ENCODE peak calls at places on chromosome 13, in ten cellular contexts. One of them, this sample, is unnamed.

GRCh38 chr13:31859546-31859945 is 120.2 kb downstream of the RXFP2 start:
- DNase-seq in AG09309: no peak
- DNase-seq in cardiac fibroblast: peak
- DNase-seq in upper lobe of left lung: no peak
- DNase-seq in lower leg skin: no peak
- DNase-seq in GM20000: no peak
- DNase-seq in BE2C: peak
- DNase-seq in PC-3: no peak
- DNase-seq in activated B cell treated with CpG ODN at 0.5 μM for 24 hours: no peak
- DNase-seq in foreskin fibroblast: no peak
- DNase-seq in this sample: no peak

GRCh38 chr13:40539954-40540706 is 126.3 kb downstream of the FOXO1 start:
- DNase-seq in activated B cell treated with CpG ODN at 0.5 μM for 24 hours: no peak
- DNase-seq in cardiac fibroblast: peak
- DNase-seq in upper lobe of left lung: peak
- DNase-seq in foreskin fibroblast: peak
- DNase-seq in BE2C: no peak
- DNase-seq in PC-3: peak
- DNase-seq in GM20000: no peak
- DNase-seq in lower leg skin: no peak
- DNase-seq in AG09309: peak
- DNase-seq in this sample: no peak

GRCh38 chr13:30049692-30050091 is 199.3 kb upstream of the UBL3 start:
- DNase-seq in GM20000: no peak
- DNase-seq in PC-3: peak
- DNase-seq in AG09309: no peak
- DNase-seq in foreskin fibroblast: no peak
- DNase-seq in lower leg skin: no peak
- DNase-seq in activated B cell treated with CpG ODN at 0.5 μM for 24 hours: no peak
- DNase-seq in BE2C: no peak
- DNase-seq in cardiac fibroblast: no peak
- DNase-seq in upper lobe of left lung: no peak
- DNase-seq in this sample: no peak

GRCh38 chr13:48165063-48165462 is 67.9 kb upstream of the ITM2B start:
- DNase-seq in lower leg skin: no peak
- DNase-seq in GM20000: no peak
- DNase-seq in activated B cell treated with CpG ODN at 0.5 μM for 24 hours: no peak
- DNase-seq in AG09309: no peak
- DNase-seq in upper lobe of left lung: no peak
- DNase-seq in foreskin fibroblast: no peak
- DNase-seq in PC-3: peak
- DNase-seq in cardiac fibroblast: no peak
- DNase-seq in BE2C: no peak
- DNase-seq in this sample: no peak

GRCh38 chr13:70580825-70581224 is 472.6 kb upstream of the KLHL1 start:
- DNase-seq in AG09309: no peak
- DNase-seq in GM20000: no peak
- DNase-seq in foreskin fibroblast: no peak
- DNase-seq in lower leg skin: no peak
- DNase-seq in activated B cell treated with CpG ODN at 0.5 μM for 24 hours: no peak
- DNase-seq in BE2C: no peak
- DNase-seq in cardiac fibroblast: no peak
- DNase-seq in PC-3: no peak
- DNase-seq in upper lobe of left lung: no peak
- DNase-seq in this sample: no peak

GRCh38 chr13:49329831-49330545 is 82.3 kb downstream of the CDADC1 start:
- DNase-seq in GM20000: no peak
- DNase-seq in lower leg skin: no peak
- DNase-seq in upper lobe of left lung: no peak
- DNase-seq in foreskin fibroblast: no peak
- DNase-seq in cardiac fibroblast: no peak
- DNase-seq in activated B cell treated with CpG ODN at 0.5 μM for 24 hours: no peak
- DNase-seq in PC-3: no peak
- DNase-seq in AG09309: no peak
- DNase-seq in BE2C: no peak
- DNase-seq in this sample: no peak

GRCh38 chr13:109412232-109412935 is 374.0 kb downstream of the IRS2 start:
- DNase-seq in PC-3: peak
- DNase-seq in lower leg skin: peak
- DNase-seq in BE2C: peak
- DNase-seq in foreskin fibroblast: no peak
- DNase-seq in cardiac fibroblast: peak
- DNase-seq in activated B cell treated with CpG ODN at 0.5 μM for 24 hours: no peak
- DNase-seq in AG09309: no peak
- DNase-seq in GM20000: no peak
- DNase-seq in upper lobe of left lung: no peak
- DNase-seq in this sample: no peak

GRCh38 chr13:80862466-80862865 is 521.5 kb upstream of the SPRY2 start:
- DNase-seq in PC-3: no peak
- DNase-seq in BE2C: no peak
- DNase-seq in upper lobe of left lung: no peak
- DNase-seq in foreskin fibroblast: no peak
- DNase-seq in cardiac fibroblast: no peak
- DNase-seq in lower leg skin: no peak
- DNase-seq in activated B cell treated with CpG ODN at 0.5 μM for 24 hours: no peak
- DNase-seq in GM20000: no peak
- DNase-seq in AG09309: no peak
- DNase-seq in this sample: no peak

GRCh38 chr13:50616101-50616500 is 227.4 kb downstream of the DLEU7 start:
- DNase-seq in AG09309: no peak
- DNase-seq in cardiac fibroblast: peak
- DNase-seq in foreskin fibroblast: peak
- DNase-seq in lower leg skin: no peak
- DNase-seq in GM20000: no peak
- DNase-seq in upper lobe of left lung: no peak
- DNase-seq in PC-3: peak
- DNase-seq in BE2C: no peak
- DNase-seq in activated B cell treated with CpG ODN at 0.5 μM for 24 hours: no peak
- DNase-seq in this sample: no peak

GRCh38 chr13:93151277-93151676 is 75.3 kb upstream of the GPC6 start:
- DNase-seq in PC-3: peak
- DNase-seq in cardiac fibroblast: peak
- DNase-seq in lower leg skin: no peak
- DNase-seq in foreskin fibroblast: peak
- DNase-seq in activated B cell treated with CpG ODN at 0.5 μM for 24 hours: no peak
- DNase-seq in upper lobe of left lung: no peak
- DNase-seq in GM20000: no peak
- DNase-seq in AG09309: peak
- DNase-seq in BE2C: no peak
- DNase-seq in this sample: no peak

GRCh38 chr13:35888327-35888940 is 242.7 kb downstream of the DCLK1 start:
- DNase-seq in activated B cell treated with CpG ODN at 0.5 μM for 24 hours: no peak
- DNase-seq in upper lobe of left lung: no peak
- DNase-seq in PC-3: peak
- DNase-seq in GM20000: no peak
- DNase-seq in cardiac fibroblast: no peak
- DNase-seq in BE2C: peak
- DNase-seq in lower leg skin: no peak
- DNase-seq in foreskin fibroblast: no peak
- DNase-seq in AG09309: no peak
- DNase-seq in this sample: no peak

GRCh38 chr13:100659578-100659977 is 15.0 kb downstream of the TMTC4 start:
- DNase-seq in BE2C: no peak
- DNase-seq in GM20000: no peak
- DNase-seq in lower leg skin: no peak
- DNase-seq in cardiac fibroblast: no peak
- DNase-seq in upper lobe of left lung: no peak
- DNase-seq in foreskin fibroblast: no peak
- DNase-seq in activated B cell treated with CpG ODN at 0.5 μM for 24 hours: no peak
- DNase-seq in PC-3: no peak
- DNase-seq in AG09309: no peak
- DNase-seq in this sample: no peak

GRCh38 chr13:104098421-104098820 is 1032.2 kb upstream of the SLC10A2 start:
- DNase-seq in PC-3: no peak
- DNase-seq in cardiac fibroblast: no peak
- DNase-seq in activated B cell treated with CpG ODN at 0.5 μM for 24 hours: no peak
- DNase-seq in GM20000: no peak
- DNase-seq in upper lobe of left lung: no peak
- DNase-seq in AG09309: no peak
- DNase-seq in foreskin fibroblast: no peak
- DNase-seq in lower leg skin: no peak
- DNase-seq in BE2C: no peak
- DNase-seq in this sample: no peak

GRCh38 chr13:76383671-76384461 is 502.3 kb downstream of the KCTD12 start:
- DNase-seq in upper lobe of left lung: peak
- DNase-seq in AG09309: peak
- DNase-seq in foreskin fibroblast: peak
- DNase-seq in cardiac fibroblast: peak
- DNase-seq in BE2C: no peak
- DNase-seq in PC-3: peak
- DNase-seq in lower leg skin: no peak
- DNase-seq in GM20000: no peak
- DNase-seq in activated B cell treated with CpG ODN at 0.5 μM for 24 hours: no peak
- DNase-seq in this sample: no peak

GRCh38 chr13:111335263-111335662 is 14.8 kb downstream of the TEX29 start:
- DNase-seq in AG09309: no peak
- DNase-seq in lower leg skin: peak
- DNase-seq in GM20000: no peak
- DNase-seq in upper lobe of left lung: no peak
- DNase-seq in cardiac fibroblast: no peak
- DNase-seq in activated B cell treated with CpG ODN at 0.5 μM for 24 hours: no peak
- DNase-seq in BE2C: no peak
- DNase-seq in foreskin fibroblast: no peak
- DNase-seq in PC-3: no peak
- DNase-seq in this sample: no peak

GRCh38 chr13:39451301-39451700 is 151.7 kb downstream of the LHFPL6 start:
- DNase-seq in GM20000: no peak
- DNase-seq in lower leg skin: no peak
- DNase-seq in PC-3: no peak
- DNase-seq in activated B cell treated with CpG ODN at 0.5 μM for 24 hours: no peak
- DNase-seq in AG09309: no peak
- DNase-seq in cardiac fibroblast: peak
- DNase-seq in BE2C: no peak
- DNase-seq in foreskin fibroblast: no peak
- DNase-seq in upper lobe of left lung: no peak
- DNase-seq in this sample: no peak

GRCh38 chr13:107865643-107866006 is 349.7 kb downstream of the LIG4 start:
- DNase-seq in BE2C: no peak
- DNase-seq in GM20000: no peak
- DNase-seq in AG09309: no peak
- DNase-seq in PC-3: no peak
- DNase-seq in activated B cell treated with CpG ODN at 0.5 μM for 24 hours: no peak
- DNase-seq in lower leg skin: no peak
- DNase-seq in foreskin fibroblast: no peak
- DNase-seq in upper lobe of left lung: no peak
- DNase-seq in cardiac fibroblast: no peak
- DNase-seq in this sample: no peak

GRCh38 chr13:33132644-33133440 is 116.6 kb downstream of the KL start:
- DNase-seq in cardiac fibroblast: peak
- DNase-seq in foreskin fibroblast: no peak
- DNase-seq in AG09309: no peak
- DNase-seq in BE2C: no peak
- DNase-seq in lower leg skin: no peak
- DNase-seq in PC-3: no peak
- DNase-seq in activated B cell treated with CpG ODN at 0.5 μM for 24 hours: no peak
- DNase-seq in upper lobe of left lung: no peak
- DNase-seq in GM20000: no peak
- DNase-seq in this sample: no peak

DNA sequence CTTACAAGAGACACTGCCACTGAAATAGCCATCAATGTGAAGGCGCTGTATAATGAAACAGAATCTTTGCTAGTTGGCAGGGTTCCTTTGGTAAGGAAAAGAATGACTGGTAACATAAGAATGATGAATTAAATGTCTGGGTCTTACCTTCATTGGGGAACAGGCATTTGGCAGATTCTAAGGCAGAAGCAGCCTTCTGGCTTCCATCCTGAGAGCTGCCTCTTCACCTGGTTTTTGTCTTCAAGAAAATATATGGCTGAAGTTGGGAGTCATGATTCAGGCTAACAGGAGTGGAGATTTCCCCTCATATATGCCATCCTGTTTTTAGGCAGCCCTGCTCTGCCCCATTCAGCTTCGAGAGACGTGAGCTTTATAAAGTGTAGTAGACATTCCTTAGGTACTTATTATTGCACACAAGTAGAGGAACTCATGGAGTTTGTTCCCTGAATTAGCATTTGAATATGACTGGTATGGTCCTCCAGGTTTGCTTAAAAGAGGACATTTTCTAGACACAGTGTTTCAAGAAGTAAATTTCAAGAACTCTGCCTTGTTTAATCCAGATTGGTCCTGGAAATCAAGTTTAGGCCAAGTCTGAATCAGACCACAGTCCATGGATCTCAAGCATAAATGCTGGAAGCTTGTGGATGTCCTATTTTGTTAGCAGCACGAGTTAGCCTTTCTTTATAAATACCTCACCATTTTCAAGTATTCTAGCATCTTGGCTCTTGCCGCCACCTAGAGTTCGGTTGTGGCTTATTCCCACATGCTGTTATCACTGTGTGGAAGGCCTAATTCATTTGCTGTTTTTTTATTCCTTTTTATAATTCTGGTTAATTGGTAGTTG is 56.2 kb upstream of the AKAP11 start:
- DNase-seq in BE2C: peak
- DNase-seq in cardiac fibroblast: peak
- DNase-seq in foreskin fibroblast: peak
- DNase-seq in PC-3: peak
- DNase-seq in lower leg skin: no peak
- DNase-seq in upper lobe of left lung: peak
- DNase-seq in activated B cell treated with CpG ODN at 0.5 μM for 24 hours: no peak
- DNase-seq in AG09309: no peak
- DNase-seq in GM20000: peak
- DNase-seq in this sample: no peak
- TF ChIP-seq CTCF in BE2C: peak
- TF ChIP-seq CTCF in cardiac fibroblast: peak
- TF ChIP-seq CTCF in foreskin fibroblast: peak
- TF ChIP-seq CTCF in PC-3: peak
- TF ChIP-seq CTCF in lower leg skin: no peak
- TF ChIP-seq CTCF in upper lobe of left lung: no peak
- TF ChIP-seq CTCF in activated B cell treated with CpG ODN at 0.5 μM for 24 hours: no peak
- TF ChIP-seq CTCF in AG09309: peak
- TF ChIP-seq CTCF in GM20000: peak
- TF ChIP-seq CTCF in this sample: peak

GRCh38 chr13:91817250-91817649 is 418.8 kb downstream of the GPC5 start:
- DNase-seq in AG09309: no peak
- DNase-seq in activated B cell treated with CpG ODN at 0.5 μM for 24 hours: no peak
- DNase-seq in GM20000: no peak
- DNase-seq in lower leg skin: no peak
- DNase-seq in foreskin fibroblast: no peak
- DNase-seq in PC-3: peak
- DNase-seq in cardiac fibroblast: peak
- DNase-seq in upper lobe of left lung: no peak
- DNase-seq in BE2C: no peak
- DNase-seq in this sample: no peak
- TF ChIP-seq CTCF in AG09309: no peak
- TF ChIP-seq CTCF in activated B cell treated with CpG ODN at 0.5 μM for 24 hours: no peak
- TF ChIP-seq CTCF in GM20000: no peak
- TF ChIP-seq CTCF in lower leg skin: no peak
- TF ChIP-seq CTCF in foreskin fibroblast: no peak
- TF ChIP-seq CTCF in PC-3: peak
- TF ChIP-seq CTCF in cardiac fibroblast: no peak
- TF ChIP-seq CTCF in upper lobe of left lung: no peak
- TF ChIP-seq CTCF in BE2C: peak
- TF ChIP-seq CTCF in this sample: peak

GRCh38 chr13:20721454-20722357 is 18.2 kb downstream of the IL17D start:
- DNase-seq in foreskin fibroblast: peak
- DNase-seq in GM20000: no peak
- DNase-seq in lower leg skin: no peak
- DNase-seq in upper lobe of left lung: peak
- DNase-seq in AG09309: no peak
- DNase-seq in PC-3: peak
- DNase-seq in activated B cell treated with CpG ODN at 0.5 μM for 24 hours: no peak
- DNase-seq in BE2C: no peak
- DNase-seq in cardiac fibroblast: peak
- DNase-seq in this sample: no peak
- TF ChIP-seq CTCF in foreskin fibroblast: no peak
- TF ChIP-seq CTCF in GM20000: no peak
- TF ChIP-seq CTCF in lower leg skin: no peak
- TF ChIP-seq CTCF in upper lobe of left lung: no peak
- TF ChIP-seq CTCF in AG09309: no peak
- TF ChIP-seq CTCF in PC-3: no peak
- TF ChIP-seq CTCF in activated B cell treated with CpG ODN at 0.5 μM for 24 hours: no peak
- TF ChIP-seq CTCF in BE2C: no peak
- TF ChIP-seq CTCF in cardiac fibroblast: no peak
- TF ChIP-seq CTCF in this sample: no peak

GRCh38 chr13:27712421-27712820 is 79.9 kb upstream of the GSX1 start:
- DNase-seq in AG09309: no peak
- DNase-seq in GM20000: no peak
- DNase-seq in PC-3: peak
- DNase-seq in BE2C: peak
- DNase-seq in lower leg skin: no peak
- DNase-seq in activated B cell treated with CpG ODN at 0.5 μM for 24 hours: no peak
- DNase-seq in foreskin fibroblast: no peak
- DNase-seq in cardiac fibroblast: peak
- DNase-seq in upper lobe of left lung: peak
- DNase-seq in this sample: no peak
- TF ChIP-seq CTCF in AG09309: peak
- TF ChIP-seq CTCF in GM20000: no peak
- TF ChIP-seq CTCF in PC-3: peak
- TF ChIP-seq CTCF in BE2C: peak
- TF ChIP-seq CTCF in lower leg skin: no peak
- TF ChIP-seq CTCF in activated B cell treated with CpG ODN at 0.5 μM for 24 hours: no peak
- TF ChIP-seq CTCF in foreskin fibroblast: peak
- TF ChIP-seq CTCF in cardiac fibroblast: no peak
- TF ChIP-seq CTCF in upper lobe of left lung: no peak
- TF ChIP-seq CTCF in this sample: peak

This sample was measured in GM10248.